ENCODE peak calls at places on chromosomes 1 and 21, in six cellular contexts. U is activated B cell treated with CpG ODN at 0.5 μM for 24 hours; C is CD4-positive, alpha-beta T cell; F is myocyte; N is NCI-H1436; T is activated CD4-positive, CD25-positive, alpha-beta regulatory T cell treated with anti-CD3 and anti-CD28 coated beads, Interleukin-2, amount 50 U/mL, for 72 hours. W is an unnamed sample.

GRCh38 chr1:151851886-151852285 is 1.6 kb downstream of the THEM5 start:
- DNase-seq in U (no peak), C (no peak), F (no peak), N (no peak), T (no peak), W (no peak)

GRCh38 chr21:26801524-26801923 is 43.7 kb downstream of the ADAMTS1 start:
- DNase-seq in U (no peak), C (no peak), F (peak), N (no peak), T (no peak), W (no peak)

GRCh38 chr21:33362044-33362555 is 37.3 kb downstream of the IFNAR1 start:
- DNase-seq in U (peak), C (peak), F (no peak), N (peak), T (peak), W (no peak)

GRCh38 chr21:42705746-42706374 is 52.4 kb downstream of the PDE9A start:
- DNase-seq in U (no peak), C (no peak), F (no peak), N (no peak), T (no peak), W (no peak)

GRCh38 chr1:228312091-228312764 is 94.4 kb downstream of the TRIM11 start:
- DNase-seq in U (peak), C (no peak), F (no peak), N (no peak), T (no peak), W (no peak)

GRCh38 chr1:185532853-185533252 is 201.3 kb upstream of the HMCN1 start:
- DNase-seq in U (no peak), C (no peak), F (no peak), N (no peak), T (no peak), W (no peak)

GRCh38 chr1:228332797-228333738 is 73.6 kb downstream of the TRIM11 start:
- DNase-seq in U (peak), C (no peak), F (no peak), N (no peak), T (peak), W (no peak)

GRCh38 chr1:241139047-241139446 is 218.0 kb downstream of the RGS7 start:
- DNase-seq in U (no peak), C (no peak), F (no peak), N (no peak), T (no peak), W (no peak)